ENCODE peak calls at places on chromosomes 6 and 20, in nine cellular contexts. R is ascending aorta, X is pancreas, L is kidney, F is esophagus muscularis mucosa, U is mesothelial cell of epicardium, A is AG04450, Z is heart right ventricle, W is neural crest cell. T is an unnamed sample.

GRCh38 chr20:57392512-57393271 is 1.5 kb downstream of the RBM38 start:
- DNase-seq in Z (peak; percentile 61), F (no peak), R (peak; percentile 77), W (no peak), L (peak; percentile 88), A (no peak), X (peak; percentile 45), U (no peak), T (no peak)

GRCh38 chr20:59525500-59526241 is 78.7 kb upstream of the PHACTR3 start:
- DNase-seq in L (peak; percentile 84), W (peak; percentile 87), A (no peak), X (peak; percentile 57), Z (peak; percentile 59), F (no peak), U (no peak), R (no peak), T (peak; percentile 81)

GRCh38 chr6:74066168-74066871 is 370.3 kb downstream of the CD109 start:
- DNase-seq in U (no peak), L (no peak), W (no peak), R (no peak), X (no peak), Z (no peak), F (no peak), A (no peak), T (no peak)

GRCh38 chr6:27553123-27553904 is 80.4 kb upstream of the ZNF184 start:
- DNase-seq in Z (no peak), R (no peak), U (no peak), W (peak; percentile 48), F (no peak), L (no peak), A (no peak), X (no peak), T (peak; percentile 75)

GRCh38 chr20:42204261-42204660 is 586.1 kb upstream of the CHD6 start:
- DNase-seq in U (no peak), L (peak; percentile 38), A (no peak), W (no peak), Z (no peak), X (no peak), R (no peak), F (no peak), T (no peak)

GRCh38 chr6:153108320-153108719 is 22.8 kb downstream of the RGS17 start:
- DNase-seq in L (no peak), R (no peak), W (no peak), Z (no peak), U (no peak), F (no peak), A (no peak), X (no peak), T (no peak)

GRCh38 chr6:3506751-3507388 is 50.0 kb upstream of the SLC22A23 start:
- DNase-seq in R (no peak), U (no peak), Z (no peak), W (no peak), X (no peak), L (no peak), A (no peak), F (no peak), T (no peak)

GRCh38 chr6:27836783-27837635 is 75.2 kb downstream of the OR2B2 start:
- DNase-seq in F (no peak), Z (no peak), W (peak; percentile 50), X (peak; percentile 36), A (no peak), R (peak; percentile 77), L (no peak), U (no peak), T (peak; percentile 64)

GRCh38 chr6:84645000-84645399 is 119.4 kb downstream of the TBX18 start:
- DNase-seq in F (no peak), A (no peak), R (no peak), L (no peak), X (no peak), U (no peak), W (no peak), Z (no peak), T (no peak)

GRCh38 chr20:10652185-10652584 is 21.6 kb downstream of the JAG1 start:
- DNase-seq in R (no peak), L (no peak), A (no peak), W (no peak), F (no peak), U (no peak), X (no peak), Z (no peak), T (no peak)

GRCh38 chr6:158014505-158015187 is 33.0 kb downstream of the SYNJ2 start:
- DNase-seq in X (no peak), A (no peak), R (peak; percentile 39), Z (no peak), W (no peak), F (no peak), U (no peak), L (peak; percentile 49), T (no peak)

GRCh38 chr6:130381012-130381411 is 15.2 kb downstream of the TMEM200A start:
- DNase-seq in R (no peak), X (no peak), W (no peak), Z (no peak), A (no peak), F (no peak), U (no peak), L (no peak), T (no peak)

GRCh38 chr20:45305262-45305661 is 1.4 kb upstream of the RBPJL start:
- DNase-seq in L (no peak), U (no peak), F (no peak), A (no peak), X (peak; percentile 88), W (no peak), Z (no peak), R (no peak), T (no peak)

GRCh38 chr6:11218827-11219826 is 13.3 kb downstream of the NEDD9 start:
- DNase-seq in Z (peak; percentile 40), L (no peak), X (no peak), F (no peak), W (no peak), R (no peak), A (no peak), U (no peak), T (peak; percentile 71)

GRCh38 chr6:32614366-32615081 is 22.7 kb upstream of the HLA-DQA1 start:
- DNase-seq in F (no peak), R (no peak), W (no peak), U (no peak), L (no peak), A (no peak), X (no peak), Z (no peak), T (no peak)
- TF ChIP-seq CTCF in F (no peak), R (no peak), W (no peak), U (no peak), L (no peak), A (no peak), X (no peak), Z (no peak), T (no peak)

GRCh38 chr20:53330744-53331143 is 262.9 kb downstream of the ZNF217 start:
- DNase-seq in A (no peak), R (no peak), U (no peak), F (no peak), L (no peak), W (no peak), X (no peak), Z (no peak), T (no peak)

GRCh38 chr20:53328956-53329355 is 264.7 kb downstream of the ZNF217 start:
- DNase-seq in L (no peak), A (no peak), F (no peak), X (no peak), U (no peak), W (no peak), Z (no peak), R (no peak), T (no peak)

GRCh38 chr20:53329781-53330180 is 263.9 kb downstream of the ZNF217 start:
- DNase-seq in R (no peak), Z (no peak), U (no peak), W (no peak), F (no peak), L (no peak), X (no peak), A (no peak), T (no peak)

GRCh38 chr20:53332022-53332824 is 261.4 kb downstream of the ZNF217 start:
- DNase-seq in L (no peak), X (no peak), U (no peak), F (no peak), Z (no peak), R (no peak), A (no peak), W (no peak), T (no peak)

GRCh38 chr20:53331151-53331973 is 262.3 kb downstream of the ZNF217 start:
- DNase-seq in W (no peak), L (no peak), F (no peak), Z (no peak), X (no peak), U (no peak), A (no peak), R (no peak), T (no peak)
- TF ChIP-seq CTCF in W (no peak), L (no peak), F (no peak), Z (no peak), X (no peak), U (no peak), A (no peak), R (no peak), T (no peak)

GRCh38 chr6:20025681-20026080 is 186.6 kb downstream of the MBOAT1 start:
- DNase-seq in Z (no peak), U (no peak), L (no peak), W (no peak), R (no peak), A (no peak), F (no peak), X (no peak), T (no peak)

GRCh38 chr6:20024316-20024673 is 187.1 kb downstream of the ID4 start:
- DNase-seq in Z (no peak), W (no peak), A (no peak), L (no peak), R (no peak), U (no peak), X (no peak), F (peak; percentile 89), T (no peak)

GRCh38 chr6:20028143-20028542 is 184.1 kb downstream of the MBOAT1 start:
- DNase-seq in R (no peak), F (no peak), L (no peak), A (no peak), U (no peak), X (no peak), W (no peak), Z (no peak), T (no peak)

GRCh38 chr6:20021795-20022194 is 184.6 kb downstream of the ID4 start:
- DNase-seq in F (no peak), Z (no peak), R (no peak), A (no peak), U (no peak), X (no peak), W (no peak), L (no peak), T (no peak)

DNA sequence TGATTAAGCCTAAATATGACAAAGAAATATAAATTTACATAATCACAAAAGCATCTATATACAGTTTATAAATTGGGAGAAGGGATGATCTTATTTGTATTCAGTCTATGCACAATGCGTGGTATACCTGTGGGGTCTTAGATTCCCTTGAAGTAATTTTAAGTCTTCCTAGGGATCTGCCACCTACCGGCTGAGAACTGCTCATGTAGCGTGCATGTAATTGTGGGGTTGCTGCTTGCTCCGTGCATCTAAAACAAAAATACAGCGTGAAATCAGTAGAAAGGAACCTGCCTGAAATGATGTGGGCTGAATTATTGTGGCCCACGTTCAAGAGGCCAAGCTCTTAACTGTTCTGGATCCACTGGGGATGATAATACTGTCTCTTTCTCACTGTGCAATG is 187.3 kb downstream of the MBOAT1 start:
- DNase-seq in F (no peak), W (no peak), R (no peak), X (no peak), L (no peak), A (no peak), U (no peak), Z (no peak), T (no peak)
- TF ChIP-seq CTCF in F (no peak), W (no peak), R (no peak), X (no peak), L (no peak), A (no peak), U (no peak), Z (no peak), T (no peak)

GRCh38 chr6:43758617-43759050 is 11.4 kb upstream of the VEGFA start:
- DNase-seq in F (no peak), U (no peak), R (no peak), X (no peak), A (no peak), L (peak; percentile 65), W (peak; percentile 38), Z (no peak), T (peak; percentile 56)
- TF ChIP-seq CTCF in F (peak; percentile 57), U (no peak), R (peak; percentile 57), X (peak; percentile 45), A (peak; percentile 65), L (peak; percentile 35), W (peak; percentile 63), Z (peak; percentile 56), T (peak; percentile 89)

T was measured in Calu3.